ENCODE peak calls at places on chromosomes 13 and 19, in seven cellular contexts. J is EL, Z is retina, N is HFF-Myc, C is NCI-H460, F is thoracic aorta, I is neural crest cell. U is an unnamed sample.

GRCh38 chr19:12777217-12778019 is 2.1 kb upstream of the HOOK2 start:
- DNase-seq in C (no peak), F (no peak), Z (peak; percentile 90), N (no peak), J (peak; percentile 76), I (peak; percentile 82), U (no peak)

GRCh38 chr13:19673473-19674430 is 40.3 kb downstream of the MPHOSPH8 start:
- DNase-seq in F (no peak), C (no peak), N (no peak), Z (no peak), J (no peak), I (no peak), U (no peak)

GRCh38 chr19:54662730-54663129 is at the start of gene LILRB4:
- DNase-seq in N (no peak), C (no peak), J (no peak), I (no peak), F (no peak), Z (no peak), U (no peak)

GRCh38 chr19:33825556-33825955 is 28.9 kb downstream of the KCTD15 start:
- DNase-seq in I (no peak), J (no peak), F (no peak), C (no peak), Z (no peak), N (no peak), U (no peak)

GRCh38 chr13:33642374-33643065 is 175.4 kb upstream of the RFC3 start:
- DNase-seq in F (no peak), Z (no peak), J (peak; percentile 71), N (no peak), I (no peak), C (no peak), U (peak; percentile 46)

GRCh38 chr13:46489586-46490023 is 63.4 kb upstream of the LRCH1 start:
- DNase-seq in I (no peak), N (peak; percentile 78), C (no peak), F (peak; percentile 62), Z (no peak), J (peak; percentile 88), U (no peak)

GRCh38 chr19:10105241-10106099 is 692 bp upstream of the PPAN start:
- DNase-seq in N (no peak), I (no peak), F (no peak), J (no peak), C (no peak), Z (no peak), U (no peak)

GRCh38 chr19:17389957-17390664 is 3.9 kb downstream of the CCDC194 start:
- DNase-seq in I (peak; percentile 26), N (no peak), C (no peak), J (no peak), F (no peak), Z (no peak), U (no peak)

GRCh38 chr13:79246575-79246949 is 159.5 kb downstream of the RBM26 start:
- DNase-seq in J (no peak), C (no peak), F (no peak), N (no peak), I (no peak), Z (no peak), U (no peak)

GRCh38 chr19:16587031-16588023 is 15.1 kb upstream of the SLC35E1 start:
- DNase-seq in J (peak; percentile 65), Z (peak; percentile 47), C (no peak), I (no peak), F (no peak), N (no peak), U (peak; percentile 44)